ENCODE peak calls at places on chromosomes 4 and X, in six cellular contexts. X is sciatic nerve, P is neural crest cell, L is fibroblast of the conjunctiva, J is tibial nerve, S is iris pigment epithelial cell. K is an unnamed sample.

GRCh38 chr4:145709843-145710242 is 29.9 kb downstream of the C4orf51 start:
- DNase-seq in X (no peak), P (no peak), L (peak), J (no peak), S (peak), K (no peak)

GRCh38 chr4:137180349-137180748 is 351.9 kb downstream of the PCDH18 start:
- DNase-seq in X (no peak), P (no peak), L (no peak), J (no peak), S (no peak), K (no peak)

GRCh38 chr4:70632028-70632427 is 3.5 kb downstream of the ENAM start:
- DNase-seq in X (no peak), P (no peak), L (no peak), J (no peak), S (peak), K (no peak)

GRCh38 chrX:7270018-7270417 is 122.1 kb upstream of the PUDP start:
- DNase-seq in X (no peak), P (no peak), L (no peak), J (no peak), S (peak), K (no peak)

GRCh38 chrX:16516473-16516872 is 133.5 kb upstream of the S100G start:
- DNase-seq in X (no peak), P (no peak), L (no peak), J (no peak), S (no peak), K (no peak)

GRCh38 chrX:130108647-130109428 is 1.5 kb downstream of the ELF4 start:
- DNase-seq in X (no peak), P (no peak), L (no peak), J (no peak), S (peak), K (peak)

GRCh38 chrX:126658447-126658846 is 105.8 kb upstream of the DCAF12L1 start:
- DNase-seq in X (no peak), P (no peak), L (no peak), J (no peak), S (peak), K (no peak)

GRCh38 chrX:124415115-124415798 is 68.9 kb downstream of the SH2D1A start:
- DNase-seq in X (no peak), P (no peak), L (no peak), J (no peak), S (no peak), K (no peak)

GRCh38 chr4:108081251-108081650 is 87.5 kb downstream of the LEF1 start:
- DNase-seq in X (no peak), P (no peak), L (no peak), J (no peak), S (no peak), K (no peak)

GRCh38 chrX:19840899-19841648 is 46.3 kb downstream of the SH3KBP1 start:
- DNase-seq in X (no peak), P (no peak), L (no peak), J (no peak), S (no peak), K (peak)

GRCh38 chr4:156378053-156378665 is 424.5 kb upstream of the CTSO start:
- DNase-seq in X (no peak), P (no peak), L (peak), J (no peak), S (peak), K (no peak)

GRCh38 chrX:31658360-31658759 is 586.5 kb upstream of the FTHL17 start:
- DNase-seq in X (no peak), P (no peak), L (peak), J (no peak), S (peak), K (peak)

GRCh38 chr4:18568600-18568999 is 547.0 kb upstream of the LCORL start:
- DNase-seq in X (no peak), P (no peak), L (no peak), J (no peak), S (no peak), K (no peak)

GRCh38 chr4:112279025-112279881 is 6.5 kb downstream of the TIFA start:
- DNase-seq in X (no peak), P (no peak), L (no peak), J (no peak), S (no peak), K (no peak)

GRCh38 chr4:78737020-78737419 is 39.1 kb upstream of the BMP2K start:
- DNase-seq in X (no peak), P (no peak), L (no peak), J (no peak), S (no peak), K (no peak)

GRCh38 chrX:139196890-139197289 is 333.6 kb upstream of the F9 start:
- DNase-seq in X (no peak), P (no peak), L (no peak), J (no peak), S (no peak), K (no peak)

GRCh38 chrX:35445912-35446311 is 352.2 kb upstream of the MAGEB16 start:
- DNase-seq in X (no peak), P (no peak), L (no peak), J (no peak), S (no peak), K (no peak)

GRCh38 chrX:52271212-52271611 is 86.5 kb downstream of the MAGED4 start:
- DNase-seq in X (no peak), P (no peak), L (no peak), J (no peak), S (peak), K (no peak)